ENCODE peak calls at places on chromosomes 13 and 19, in six cellular contexts. One of them, this sample, is unnamed.

GRCh38 chr19:18439025-18439909 is 1.3 kb upstream of the ISYNA1 start:
- DNase-seq in CD4-positive, alpha-beta memory T cell: peak; percentile 40
- DNase-seq in breast epithelium: no peak
- DNase-seq in upper lobe of left lung: no peak
- DNase-seq in neural progenitor cell: peak; percentile 76
- DNase-seq in thoracic aorta: no peak
- DNase-seq in this sample: no peak

GRCh38 chr19:49983645-49984229 is 22.8 kb upstream of the SIGLEC11 start:
- DNase-seq in breast epithelium: no peak
- DNase-seq in neural progenitor cell: peak; percentile 74
- DNase-seq in upper lobe of left lung: no peak
- DNase-seq in CD4-positive, alpha-beta memory T cell: peak; percentile 75
- DNase-seq in thoracic aorta: peak; percentile 38
- DNase-seq in this sample: peak; percentile 61

GRCh38 chr19:19409235-19410030 is 4.0 kb downstream of the GATAD2A start:
- DNase-seq in thoracic aorta: no peak
- DNase-seq in breast epithelium: no peak
- DNase-seq in upper lobe of left lung: no peak
- DNase-seq in neural progenitor cell: peak; percentile 19
- DNase-seq in CD4-positive, alpha-beta memory T cell: peak; percentile 65
- DNase-seq in this sample: no peak

GRCh38 chr13:98945863-98946605 is 31.8 kb downstream of the DOCK9 start:
- DNase-seq in neural progenitor cell: no peak
- DNase-seq in breast epithelium: no peak
- DNase-seq in thoracic aorta: no peak
- DNase-seq in CD4-positive, alpha-beta memory T cell: no peak
- DNase-seq in upper lobe of left lung: no peak
- DNase-seq in this sample: no peak

GRCh38 chr19:30755581-30755980 is 383.4 kb downstream of the ZNF536 start:
- DNase-seq in breast epithelium: no peak
- DNase-seq in thoracic aorta: no peak
- DNase-seq in neural progenitor cell: no peak
- DNase-seq in CD4-positive, alpha-beta memory T cell: no peak
- DNase-seq in upper lobe of left lung: no peak
- DNase-seq in this sample: no peak

GRCh38 chr19:9406798-9407352 is 28.5 kb downstream of the ZNF266 start:
- DNase-seq in neural progenitor cell: no peak
- DNase-seq in upper lobe of left lung: peak; percentile 52
- DNase-seq in CD4-positive, alpha-beta memory T cell: peak; percentile 40
- DNase-seq in breast epithelium: no peak
- DNase-seq in thoracic aorta: no peak
- DNase-seq in this sample: peak; percentile 14

GRCh38 chr19:917323-918151 is at the start of gene KISS1R:
- DNase-seq in thoracic aorta: no peak
- DNase-seq in CD4-positive, alpha-beta memory T cell: no peak
- DNase-seq in neural progenitor cell: peak; percentile 93
- DNase-seq in upper lobe of left lung: peak; percentile 90
- DNase-seq in breast epithelium: no peak
- DNase-seq in this sample: no peak

GRCh38 chr19:4059931-4060620 is 6.6 kb downstream of the ZBTB7A start:
- DNase-seq in breast epithelium: no peak
- DNase-seq in CD4-positive, alpha-beta memory T cell: peak; percentile 68
- DNase-seq in upper lobe of left lung: peak; percentile 89
- DNase-seq in neural progenitor cell: no peak
- DNase-seq in thoracic aorta: no peak
- DNase-seq in this sample: peak; percentile 61

GRCh38 chr19:17327654-17328516 is 6.8 kb downstream of the ANO8 start:
- DNase-seq in breast epithelium: peak; percentile 87
- DNase-seq in neural progenitor cell: peak; percentile 96
- DNase-seq in upper lobe of left lung: peak; percentile 92
- DNase-seq in thoracic aorta: no peak
- DNase-seq in CD4-positive, alpha-beta memory T cell: peak; percentile 69
- DNase-seq in this sample: peak; percentile 61

GRCh38 chr13:103188688-103189326 is 122.6 kb upstream of the SLC10A2 start:
- DNase-seq in CD4-positive, alpha-beta memory T cell: no peak
- DNase-seq in upper lobe of left lung: no peak
- DNase-seq in neural progenitor cell: peak; percentile 6
- DNase-seq in thoracic aorta: no peak
- DNase-seq in breast epithelium: no peak
- DNase-seq in this sample: no peak

GRCh38 chr19:32219392-32219791 is 126.0 kb upstream of the ZNF507 start:
- DNase-seq in upper lobe of left lung: no peak
- DNase-seq in thoracic aorta: no peak
- DNase-seq in neural progenitor cell: no peak
- DNase-seq in breast epithelium: no peak
- DNase-seq in CD4-positive, alpha-beta memory T cell: no peak
- DNase-seq in this sample: no peak

GRCh38 chr13:33454844-33455256 is 169.3 kb upstream of the STARD13 start:
- DNase-seq in CD4-positive, alpha-beta memory T cell: no peak
- DNase-seq in thoracic aorta: no peak
- DNase-seq in neural progenitor cell: no peak
- DNase-seq in upper lobe of left lung: no peak
- DNase-seq in breast epithelium: no peak
- DNase-seq in this sample: no peak

GRCh38 chr13:44874886-44875630 is 114.2 kb downstream of the NUFIP1 start:
- DNase-seq in neural progenitor cell: no peak
- DNase-seq in thoracic aorta: no peak
- DNase-seq in breast epithelium: no peak
- DNase-seq in CD4-positive, alpha-beta memory T cell: no peak
- DNase-seq in upper lobe of left lung: no peak
- DNase-seq in this sample: no peak

GRCh38 chr13:38537026-38537425 is 149.9 kb upstream of the FREM2 start:
- DNase-seq in breast epithelium: no peak
- DNase-seq in thoracic aorta: no peak
- DNase-seq in neural progenitor cell: no peak
- DNase-seq in CD4-positive, alpha-beta memory T cell: no peak
- DNase-seq in upper lobe of left lung: no peak
- DNase-seq in this sample: no peak

GRCh38 chr13:113258655-113259054 is 38.4 kb upstream of the LAMP1 start:
- DNase-seq in thoracic aorta: no peak
- DNase-seq in neural progenitor cell: no peak
- DNase-seq in upper lobe of left lung: no peak
- DNase-seq in breast epithelium: no peak
- DNase-seq in CD4-positive, alpha-beta memory T cell: no peak
- DNase-seq in this sample: no peak

GRCh38 chr13:94160875-94161274 is 318.6 kb downstream of the DCT start:
- DNase-seq in breast epithelium: no peak
- DNase-seq in thoracic aorta: no peak
- DNase-seq in upper lobe of left lung: no peak
- DNase-seq in neural progenitor cell: no peak
- DNase-seq in CD4-positive, alpha-beta memory T cell: no peak
- DNase-seq in this sample: no peak

GRCh38 chr13:113562085-113562749 is 22.3 kb upstream of the TFDP1 start:
- DNase-seq in CD4-positive, alpha-beta memory T cell: no peak
- DNase-seq in neural progenitor cell: peak; percentile 93
- DNase-seq in upper lobe of left lung: no peak
- DNase-seq in thoracic aorta: no peak
- DNase-seq in breast epithelium: peak; percentile 58
- DNase-seq in this sample: no peak

GRCh38 chr13:28268800-28269223 is 130.5 kb downstream of the PAN3 start:
- DNase-seq in upper lobe of left lung: no peak
- DNase-seq in thoracic aorta: no peak
- DNase-seq in neural progenitor cell: no peak
- DNase-seq in CD4-positive, alpha-beta memory T cell: no peak
- DNase-seq in breast epithelium: no peak
- DNase-seq in this sample: no peak

GRCh38 chr19:36246006-36246391 is 31.1 kb downstream of the ZNF146 start:
- DNase-seq in thoracic aorta: no peak
- DNase-seq in neural progenitor cell: no peak
- DNase-seq in CD4-positive, alpha-beta memory T cell: no peak
- DNase-seq in breast epithelium: no peak
- DNase-seq in upper lobe of left lung: no peak
- DNase-seq in this sample: no peak

GRCh38 chr19:36244066-36244465 is 29.2 kb downstream of the ZNF146 start:
- DNase-seq in neural progenitor cell: no peak
- DNase-seq in upper lobe of left lung: no peak
- DNase-seq in CD4-positive, alpha-beta memory T cell: no peak
- DNase-seq in thoracic aorta: no peak
- DNase-seq in breast epithelium: no peak
- DNase-seq in this sample: no peak

GRCh38 chr19:36245210-36246005 is 30.5 kb downstream of the ZNF146 start:
- DNase-seq in upper lobe of left lung: peak; percentile 79
- DNase-seq in breast epithelium: no peak
- DNase-seq in CD4-positive, alpha-beta memory T cell: no peak
- DNase-seq in thoracic aorta: no peak
- DNase-seq in neural progenitor cell: peak; percentile 87
- DNase-seq in this sample: no peak
- H3K9me3 ChIP-seq in upper lobe of left lung: peaks cover 53% of the 10 kb centered on the region
- H3K9me3 ChIP-seq in breast epithelium: no peaks in the 10 kb centered on the region
- H3K9me3 ChIP-seq in CD4-positive, alpha-beta memory T cell: no peaks in the 10 kb centered on the region
- H3K9me3 ChIP-seq in thoracic aorta: peaks cover 36% of the 10 kb centered on the region
- H3K9me3 ChIP-seq in neural progenitor cell: no peaks in the 10 kb centered on the region
- H3K9me3 ChIP-seq in this sample: peaks cover 3% of the 10 kb centered on the region

DNA sequence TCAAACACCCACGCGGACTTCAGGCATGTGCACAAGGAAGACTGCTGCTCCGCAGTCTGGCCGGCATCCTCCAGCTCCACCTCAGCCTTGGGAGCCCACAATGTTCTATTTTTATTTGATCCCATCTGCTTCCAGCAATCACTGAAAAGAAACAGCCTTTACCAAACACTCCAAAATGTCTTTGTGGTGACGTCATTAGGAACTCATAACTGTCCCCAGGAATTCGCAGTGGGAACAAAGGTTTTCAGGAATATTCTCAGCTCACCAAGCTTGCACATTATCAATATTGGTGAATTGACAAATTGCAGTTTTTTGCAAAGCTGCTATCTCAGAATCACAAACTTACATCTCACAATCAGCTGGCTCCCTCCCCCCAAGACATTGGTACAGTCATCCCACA is 15.2 kb upstream of the ZNF841 start:
- DNase-seq in thoracic aorta: no peak
- DNase-seq in upper lobe of left lung: no peak
- DNase-seq in neural progenitor cell: no peak
- DNase-seq in CD4-positive, alpha-beta memory T cell: no peak
- DNase-seq in breast epithelium: no peak
- DNase-seq in this sample: no peak
- H3K9me3 ChIP-seq in thoracic aorta: peaks cover 97% of the 10 kb centered on the region
- H3K9me3 ChIP-seq in upper lobe of left lung: peaks cover 95% of the 10 kb centered on the region
- H3K9me3 ChIP-seq in neural progenitor cell: peaks cover 60% of the 10 kb centered on the region
- H3K9me3 ChIP-seq in CD4-positive, alpha-beta memory T cell: peaks cover 30% of the 10 kb centered on the region
- H3K9me3 ChIP-seq in breast epithelium: peaks cover 96% of the 10 kb centered on the region
- H3K9me3 ChIP-seq in this sample: peaks cover 44% of the 10 kb centered on the region

DNA sequence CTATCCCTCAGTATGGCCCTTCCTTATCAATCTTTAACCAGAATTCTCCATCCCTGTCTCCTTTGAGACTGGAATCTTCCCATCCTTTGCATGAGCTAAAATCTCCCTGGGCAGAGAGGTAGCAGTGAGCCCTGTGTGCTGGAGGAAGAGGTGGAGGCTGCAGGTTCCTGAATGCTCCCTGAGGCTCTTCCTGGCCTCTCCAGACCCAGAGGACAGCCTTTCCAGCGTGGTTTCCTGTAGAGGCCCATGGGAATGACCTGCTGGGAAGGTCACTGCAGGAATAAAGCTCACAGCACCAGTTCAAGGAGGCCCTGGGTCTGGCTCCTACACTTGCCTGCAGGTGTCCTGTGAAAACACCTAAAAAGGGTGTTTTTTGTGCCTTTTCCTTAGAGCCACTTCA is 4.6 kb downstream of the OR10H2 start:
- DNase-seq in neural progenitor cell: no peak
- DNase-seq in CD4-positive, alpha-beta memory T cell: no peak
- DNase-seq in breast epithelium: no peak
- DNase-seq in upper lobe of left lung: no peak
- DNase-seq in thoracic aorta: no peak
- DNase-seq in this sample: no peak
- H3K9me3 ChIP-seq in neural progenitor cell: no peaks in the 10 kb centered on the region
- H3K9me3 ChIP-seq in CD4-positive, alpha-beta memory T cell: no peaks in the 10 kb centered on the region
- H3K9me3 ChIP-seq in breast epithelium: no peaks in the 10 kb centered on the region
- H3K9me3 ChIP-seq in upper lobe of left lung: no peaks in the 10 kb centered on the region
- H3K9me3 ChIP-seq in thoracic aorta: no peaks in the 10 kb centered on the region
- H3K9me3 ChIP-seq in this sample: no peaks in the 10 kb centered on the region

DNA sequence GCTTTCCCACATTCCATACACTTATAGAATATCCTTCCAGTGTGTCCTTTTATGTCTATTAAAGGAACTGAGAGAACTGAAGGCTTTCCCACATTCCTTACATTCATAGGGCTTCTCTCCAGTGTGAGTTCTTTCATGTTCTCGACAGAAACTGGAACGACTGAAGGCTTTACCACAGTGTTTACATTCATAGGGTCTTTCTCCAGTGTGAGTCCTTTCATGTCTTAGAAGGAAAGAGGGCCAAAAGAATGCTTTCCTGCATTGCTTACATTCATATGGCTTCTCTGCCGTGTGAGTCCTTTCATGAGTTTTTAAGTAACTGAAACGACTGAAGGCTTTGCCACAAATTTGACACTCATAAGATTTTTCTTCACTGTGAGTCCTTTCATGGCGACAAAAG is 22.3 kb downstream of the ZNF44 start:
- DNase-seq in upper lobe of left lung: no peak
- DNase-seq in breast epithelium: no peak
- DNase-seq in thoracic aorta: no peak
- DNase-seq in CD4-positive, alpha-beta memory T cell: no peak
- DNase-seq in neural progenitor cell: no peak
- DNase-seq in this sample: no peak
- H3K9me3 ChIP-seq in upper lobe of left lung: peaks cover 91% of the 10 kb centered on the region
- H3K9me3 ChIP-seq in breast epithelium: peaks cover 86% of the 10 kb centered on the region
- H3K9me3 ChIP-seq in thoracic aorta: peaks cover 91% of the 10 kb centered on the region
- H3K9me3 ChIP-seq in CD4-positive, alpha-beta memory T cell: peaks cover 11% of the 10 kb centered on the region
- H3K9me3 ChIP-seq in neural progenitor cell: peaks cover 28% of the 10 kb centered on the region
- H3K9me3 ChIP-seq in this sample: peaks cover 56% of the 10 kb centered on the region

DNA sequence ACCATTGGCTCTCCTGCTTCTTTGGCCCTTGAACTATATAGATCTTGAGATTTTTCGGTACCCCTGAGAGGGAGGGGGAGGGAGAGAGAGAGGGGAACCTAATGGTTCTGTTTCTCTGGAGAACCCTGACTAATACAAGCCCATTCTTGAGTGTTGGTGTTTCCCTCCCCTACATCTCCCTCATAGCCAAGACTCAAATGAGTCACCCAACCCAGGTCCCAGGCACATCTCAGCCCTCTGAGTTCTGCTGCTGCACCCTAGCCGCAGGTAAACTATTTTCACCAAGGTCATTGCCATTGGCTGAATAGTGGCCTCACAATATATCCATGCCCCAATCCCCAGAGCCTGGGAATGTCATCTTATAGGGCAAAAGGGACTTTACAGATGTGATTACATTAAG is 225.8 kb upstream of the MAB21L1 start:
- DNase-seq in upper lobe of left lung: no peak
- DNase-seq in CD4-positive, alpha-beta memory T cell: no peak
- DNase-seq in neural progenitor cell: no peak
- DNase-seq in breast epithelium: no peak
- DNase-seq in thoracic aorta: no peak
- DNase-seq in this sample: no peak
- H3K9me3 ChIP-seq in upper lobe of left lung: no peaks in the 10 kb centered on the region
- H3K9me3 ChIP-seq in CD4-positive, alpha-beta memory T cell: no peaks in the 10 kb centered on the region
- H3K9me3 ChIP-seq in neural progenitor cell: no peaks in the 10 kb centered on the region
- H3K9me3 ChIP-seq in breast epithelium: no peaks in the 10 kb centered on the region
- H3K9me3 ChIP-seq in thoracic aorta: no peaks in the 10 kb centered on the region
- H3K9me3 ChIP-seq in this sample: no peaks in the 10 kb centered on the region

GRCh38 chr19:23981863-23982262 is 67.2 kb downstream of the ZNF726 start:
- DNase-seq in neural progenitor cell: no peak
- DNase-seq in thoracic aorta: no peak
- DNase-seq in CD4-positive, alpha-beta memory T cell: no peak
- DNase-seq in upper lobe of left lung: no peak
- DNase-seq in breast epithelium: no peak
- DNase-seq in this sample: no peak
- H3K9me3 ChIP-seq in neural progenitor cell: no peaks in the 10 kb centered on the region
- H3K9me3 ChIP-seq in thoracic aorta: no peaks in the 10 kb centered on the region
- H3K9me3 ChIP-seq in CD4-positive, alpha-beta memory T cell: no peaks in the 10 kb centered on the region
- H3K9me3 ChIP-seq in upper lobe of left lung: no peaks in the 10 kb centered on the region
- H3K9me3 ChIP-seq in breast epithelium: no peaks in the 10 kb centered on the region
- H3K9me3 ChIP-seq in this sample: no peaks in the 10 kb centered on the region